ENCODE peak calls at places on chromosomes 3 and 15, in ten cellular contexts. One of them, this sample, is unnamed.

GRCh38 chr15:74530771-74531143 is 10.3 kb upstream of the ARID3B start:
- DNase-seq in A549: no peak
- DNase-seq in GM12891: no peak
- DNase-seq in heart left ventricle: no peak
- DNase-seq in body of pancreas: no peak
- DNase-seq in suprapubic skin: no peak
- DNase-seq in esophagus muscularis mucosa: no peak
- DNase-seq in IMR-90: no peak
- DNase-seq in adrenal gland: no peak
- DNase-seq in tibial nerve: no peak
- DNase-seq in this sample: no peak

GRCh38 chr15:100852630-100853029 is 27.0 kb upstream of the ALDH1A3 start:
- DNase-seq in body of pancreas: no peak
- DNase-seq in heart left ventricle: no peak
- DNase-seq in IMR-90: no peak
- DNase-seq in suprapubic skin: no peak
- DNase-seq in esophagus muscularis mucosa: no peak
- DNase-seq in adrenal gland: no peak
- DNase-seq in tibial nerve: no peak
- DNase-seq in GM12891: no peak
- DNase-seq in A549: no peak
- DNase-seq in this sample: no peak

GRCh38 chr15:49984436-49984835 is 134.6 kb downstream of the ATP8B4 start:
- DNase-seq in GM12891: no peak
- DNase-seq in heart left ventricle: no peak
- DNase-seq in IMR-90: no peak
- DNase-seq in adrenal gland: no peak
- DNase-seq in tibial nerve: no peak
- DNase-seq in suprapubic skin: no peak
- DNase-seq in A549: no peak
- DNase-seq in body of pancreas: no peak
- DNase-seq in esophagus muscularis mucosa: no peak
- DNase-seq in this sample: no peak

GRCh38 chr3:142963266-142964149 is at the start of gene PAQR9:
- DNase-seq in heart left ventricle: peak
- DNase-seq in adrenal gland: no peak
- DNase-seq in esophagus muscularis mucosa: no peak
- DNase-seq in tibial nerve: no peak
- DNase-seq in suprapubic skin: no peak
- DNase-seq in body of pancreas: no peak
- DNase-seq in GM12891: peak
- DNase-seq in A549: peak
- DNase-seq in IMR-90: no peak
- DNase-seq in this sample: peak

GRCh38 chr3:120741837-120742197 is 499 bp downstream of the RABL3 start:
- DNase-seq in suprapubic skin: no peak
- DNase-seq in A549: no peak
- DNase-seq in adrenal gland: no peak
- DNase-seq in GM12891: no peak
- DNase-seq in esophagus muscularis mucosa: no peak
- DNase-seq in heart left ventricle: no peak
- DNase-seq in body of pancreas: no peak
- DNase-seq in tibial nerve: no peak
- DNase-seq in IMR-90: peak
- DNase-seq in this sample: no peak

GRCh38 chr15:76196286-76196948 is 114.9 kb downstream of the ETFA start:
- DNase-seq in esophagus muscularis mucosa: no peak
- DNase-seq in suprapubic skin: peak
- DNase-seq in heart left ventricle: peak
- DNase-seq in IMR-90: peak
- DNase-seq in tibial nerve: no peak
- DNase-seq in A549: peak
- DNase-seq in adrenal gland: peak
- DNase-seq in body of pancreas: peak
- DNase-seq in GM12891: no peak
- DNase-seq in this sample: no peak

GRCh38 chr3:46928297-46928696 is 48.2 kb downstream of the CCDC12 start:
- DNase-seq in GM12891: no peak
- DNase-seq in IMR-90: no peak
- DNase-seq in esophagus muscularis mucosa: no peak
- DNase-seq in A549: no peak
- DNase-seq in tibial nerve: no peak
- DNase-seq in heart left ventricle: no peak
- DNase-seq in adrenal gland: peak
- DNase-seq in body of pancreas: peak
- DNase-seq in suprapubic skin: no peak
- DNase-seq in this sample: no peak

GRCh38 chr15:68487087-68487843 is 55.3 kb upstream of the ITGA11 start:
- DNase-seq in suprapubic skin: peak
- DNase-seq in A549: no peak
- DNase-seq in heart left ventricle: no peak
- DNase-seq in adrenal gland: no peak
- DNase-seq in esophagus muscularis mucosa: no peak
- DNase-seq in tibial nerve: no peak
- DNase-seq in GM12891: no peak
- DNase-seq in IMR-90: peak
- DNase-seq in body of pancreas: no peak
- DNase-seq in this sample: no peak

GRCh38 chr3:36911990-36912804 is 32.7 kb downstream of the TRANK1 start:
- DNase-seq in GM12891: peak
- DNase-seq in heart left ventricle: no peak
- DNase-seq in IMR-90: peak
- DNase-seq in esophagus muscularis mucosa: no peak
- DNase-seq in A549: peak
- DNase-seq in suprapubic skin: no peak
- DNase-seq in adrenal gland: no peak
- DNase-seq in tibial nerve: no peak
- DNase-seq in body of pancreas: no peak
- DNase-seq in this sample: peak

GRCh38 chr3:46971742-46972141 is 4.8 kb downstream of the CCDC12 start:
- DNase-seq in suprapubic skin: no peak
- DNase-seq in A549: no peak
- DNase-seq in body of pancreas: no peak
- DNase-seq in heart left ventricle: no peak
- DNase-seq in adrenal gland: no peak
- DNase-seq in GM12891: no peak
- DNase-seq in esophagus muscularis mucosa: no peak
- DNase-seq in tibial nerve: no peak
- DNase-seq in IMR-90: no peak
- DNase-seq in this sample: no peak

GRCh38 chr3:182028081-182028480 is 316.4 kb downstream of the SOX2 start:
- DNase-seq in heart left ventricle: no peak
- DNase-seq in adrenal gland: no peak
- DNase-seq in IMR-90: no peak
- DNase-seq in suprapubic skin: no peak
- DNase-seq in esophagus muscularis mucosa: no peak
- DNase-seq in A549: no peak
- DNase-seq in GM12891: no peak
- DNase-seq in tibial nerve: no peak
- DNase-seq in body of pancreas: no peak
- DNase-seq in this sample: no peak

DNA sequence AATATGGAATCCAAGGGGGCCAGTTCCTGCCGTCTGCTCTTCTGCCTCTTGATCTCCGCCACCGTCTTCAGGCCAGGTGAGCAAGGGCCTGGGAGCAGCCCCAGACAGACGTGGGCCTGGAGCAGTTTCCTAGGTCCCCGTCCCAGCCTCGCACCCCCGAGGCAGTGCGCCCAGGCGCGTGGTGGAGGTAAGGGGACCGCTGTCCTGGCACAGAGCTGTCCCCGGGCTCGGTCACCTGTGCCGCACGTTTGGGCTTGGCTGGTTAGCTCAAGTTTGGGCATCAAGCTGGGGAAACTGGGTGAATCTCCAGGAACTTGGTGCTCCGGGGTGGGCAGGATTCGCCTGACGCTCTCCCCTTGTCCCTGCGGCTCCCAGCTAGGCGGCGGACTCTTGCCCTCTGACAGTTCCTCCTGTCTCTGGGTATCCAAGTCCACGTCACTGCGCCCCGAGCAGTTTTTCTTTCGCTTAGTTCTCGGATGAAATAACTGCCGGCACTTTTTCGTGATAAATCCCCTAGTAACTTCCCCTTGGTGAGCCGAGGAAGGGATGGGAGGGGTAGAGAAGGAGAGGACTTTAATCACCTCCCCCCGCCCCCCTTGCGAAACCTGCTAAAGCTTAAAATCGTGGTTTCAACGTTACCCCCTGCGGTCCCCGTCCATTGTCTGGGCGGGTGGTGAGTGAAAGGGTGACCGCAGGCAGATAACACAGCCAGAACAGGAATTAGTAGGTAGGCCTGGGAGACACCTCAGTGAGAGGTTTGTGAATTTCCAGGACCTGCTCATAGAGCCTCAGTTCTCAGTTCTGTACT is 901 bp downstream of the ALCAM start:
- DNase-seq in GM12891: peak
- DNase-seq in suprapubic skin: peak
- DNase-seq in esophagus muscularis mucosa: no peak
- DNase-seq in heart left ventricle: peak
- DNase-seq in tibial nerve: peak
- DNase-seq in IMR-90: peak
- DNase-seq in adrenal gland: peak
- DNase-seq in body of pancreas: peak
- DNase-seq in A549: peak
- DNase-seq in this sample: peak
- TF ChIP-seq POLR2A in GM12891: peak
- TF ChIP-seq POLR2A in suprapubic skin: no peak
- TF ChIP-seq POLR2A in esophagus muscularis mucosa: no peak
- TF ChIP-seq POLR2A in heart left ventricle: no peak
- TF ChIP-seq POLR2A in tibial nerve: no peak
- TF ChIP-seq POLR2A in IMR-90: no peak
- TF ChIP-seq POLR2A in adrenal gland: no peak
- TF ChIP-seq POLR2A in body of pancreas: peak
- TF ChIP-seq POLR2A in A549: no peak
- TF ChIP-seq POLR2A in this sample: peak

GRCh38 chr3:9397331-9397910 is at the start of gene SETD5:
- DNase-seq in suprapubic skin: peak
- DNase-seq in body of pancreas: peak
- DNase-seq in tibial nerve: peak
- DNase-seq in A549: peak
- DNase-seq in esophagus muscularis mucosa: peak
- DNase-seq in heart left ventricle: peak
- DNase-seq in GM12891: peak
- DNase-seq in IMR-90: peak
- DNase-seq in adrenal gland: peak
- DNase-seq in this sample: peak

GRCh38 chr3:9396301-9396631 is 1.1 kb upstream of the SETD5 start:
- DNase-seq in suprapubic skin: peak
- DNase-seq in heart left ventricle: peak
- DNase-seq in A549: peak
- DNase-seq in body of pancreas: peak
- DNase-seq in esophagus muscularis mucosa: peak
- DNase-seq in IMR-90: peak
- DNase-seq in tibial nerve: peak
- DNase-seq in adrenal gland: peak
- DNase-seq in GM12891: peak
- DNase-seq in this sample: no peak

GRCh38 chr3:9395570-9396300 is 1.7 kb upstream of the SETD5 start:
- DNase-seq in IMR-90: no peak
- DNase-seq in A549: no peak
- DNase-seq in suprapubic skin: no peak
- DNase-seq in body of pancreas: no peak
- DNase-seq in adrenal gland: no peak
- DNase-seq in heart left ventricle: no peak
- DNase-seq in GM12891: no peak
- DNase-seq in tibial nerve: no peak
- DNase-seq in esophagus muscularis mucosa: no peak
- DNase-seq in this sample: no peak

GRCh38 chr3:9397911-9398714 is 698 bp downstream of the SETD5 start:
- DNase-seq in tibial nerve: peak
- DNase-seq in body of pancreas: peak
- DNase-seq in adrenal gland: peak
- DNase-seq in heart left ventricle: peak
- DNase-seq in suprapubic skin: peak
- DNase-seq in IMR-90: peak
- DNase-seq in A549: no peak
- DNase-seq in esophagus muscularis mucosa: no peak
- DNase-seq in GM12891: no peak
- DNase-seq in this sample: no peak

DNA sequence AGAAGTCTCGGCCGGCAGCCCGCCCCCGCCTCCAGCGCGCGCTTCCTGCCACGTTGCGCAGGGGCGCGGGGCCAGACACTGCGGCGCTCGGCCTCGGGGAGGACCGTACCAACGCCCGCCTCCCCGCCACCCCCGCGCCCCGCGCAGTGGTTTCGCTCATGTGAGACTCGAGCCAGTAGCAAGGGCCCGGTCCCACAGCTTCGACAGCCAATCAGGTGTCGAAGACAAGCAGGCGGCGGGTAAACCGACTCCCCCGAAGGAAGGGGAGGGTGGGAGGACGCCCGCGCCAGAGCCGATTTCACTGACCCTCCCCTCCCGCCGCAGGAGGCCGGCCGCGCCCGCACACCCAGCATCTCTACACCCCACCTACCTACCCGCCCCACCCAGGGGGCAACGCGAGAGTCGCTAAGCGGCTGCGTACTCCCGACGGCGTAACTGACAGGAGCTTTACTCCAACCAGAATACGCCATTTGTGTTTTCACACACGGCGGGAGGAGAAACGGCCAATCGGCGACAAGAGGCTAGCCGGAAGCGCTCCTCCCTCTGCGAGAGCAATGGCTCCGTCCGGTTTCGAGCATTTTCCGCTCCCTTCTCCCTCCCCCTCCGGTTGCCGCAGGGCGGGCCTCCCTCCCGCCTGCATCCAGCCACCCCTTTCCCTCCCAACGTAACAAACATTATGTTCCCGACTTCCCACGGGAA is 634 bp upstream of the SETD5 start:
- DNase-seq in adrenal gland: peak
- DNase-seq in heart left ventricle: peak
- DNase-seq in body of pancreas: peak
- DNase-seq in esophagus muscularis mucosa: peak
- DNase-seq in GM12891: peak
- DNase-seq in tibial nerve: peak
- DNase-seq in A549: peak
- DNase-seq in suprapubic skin: peak
- DNase-seq in IMR-90: peak
- DNase-seq in this sample: peak
- TF ChIP-seq POLR2A in adrenal gland: no peak
- TF ChIP-seq POLR2A in heart left ventricle: no peak
- TF ChIP-seq POLR2A in body of pancreas: no peak
- TF ChIP-seq POLR2A in esophagus muscularis mucosa: no peak
- TF ChIP-seq POLR2A in GM12891: peak
- TF ChIP-seq POLR2A in tibial nerve: no peak
- TF ChIP-seq POLR2A in A549: peak
- TF ChIP-seq POLR2A in suprapubic skin: no peak
- TF ChIP-seq POLR2A in IMR-90: peak
- TF ChIP-seq POLR2A in this sample: peak

GRCh38 chr3:187745201-187746058 is at the start of gene BCL6:
- DNase-seq in adrenal gland: peak
- DNase-seq in suprapubic skin: peak
- DNase-seq in GM12891: no peak
- DNase-seq in heart left ventricle: peak
- DNase-seq in IMR-90: peak
- DNase-seq in body of pancreas: peak
- DNase-seq in A549: peak
- DNase-seq in esophagus muscularis mucosa: peak
- DNase-seq in tibial nerve: peak
- DNase-seq in this sample: no peak
- TF ChIP-seq POLR2A in adrenal gland: peak
- TF ChIP-seq POLR2A in suprapubic skin: peak
- TF ChIP-seq POLR2A in GM12891: no peak
- TF ChIP-seq POLR2A in heart left ventricle: peak
- TF ChIP-seq POLR2A in IMR-90: peak
- TF ChIP-seq POLR2A in body of pancreas: peak
- TF ChIP-seq POLR2A in A549: peak
- TF ChIP-seq POLR2A in esophagus muscularis mucosa: peak
- TF ChIP-seq POLR2A in tibial nerve: peak
- TF ChIP-seq POLR2A in this sample: no peak

GRCh38 chr15:65516997-65517865 is at the start of gene DPP8:
- DNase-seq in suprapubic skin: peak
- DNase-seq in GM12891: peak
- DNase-seq in body of pancreas: peak
- DNase-seq in adrenal gland: peak
- DNase-seq in esophagus muscularis mucosa: peak
- DNase-seq in tibial nerve: peak
- DNase-seq in heart left ventricle: peak
- DNase-seq in IMR-90: peak
- DNase-seq in A549: peak
- DNase-seq in this sample: peak
- TF ChIP-seq POLR2A in suprapubic skin: no peak
- TF ChIP-seq POLR2A in GM12891: peak
- TF ChIP-seq POLR2A in body of pancreas: peak
- TF ChIP-seq POLR2A in adrenal gland: peak
- TF ChIP-seq POLR2A in esophagus muscularis mucosa: peak
- TF ChIP-seq POLR2A in tibial nerve: peak
- TF ChIP-seq POLR2A in heart left ventricle: no peak
- TF ChIP-seq POLR2A in IMR-90: peak
- TF ChIP-seq POLR2A in A549: peak
- TF ChIP-seq POLR2A in this sample: peak

This sample was measured in GM12892.